ENCODE peak calls at places on chromosomes 4 and X, in seven cellular contexts. One of them, this sample, is unnamed.

GRCh38 chr4:3707423-3708102 is 58.6 kb upstream of the ADRA2C start:
- DNase-seq in BJ: no peak
- DNase-seq in lower lobe of right lung: peak
- DNase-seq in neural crest cell: no peak
- DNase-seq in esophagus squamous epithelium: no peak
- DNase-seq in GM23338: no peak
- DNase-seq in A549: no peak
- DNase-seq in this sample: no peak

GRCh38 chr4:155529197-155529596 is 137.5 kb upstream of the GUCY1A1 start:
- DNase-seq in A549: no peak
- DNase-seq in lower lobe of right lung: no peak
- DNase-seq in esophagus squamous epithelium: no peak
- DNase-seq in BJ: no peak
- DNase-seq in neural crest cell: no peak
- DNase-seq in GM23338: peak
- DNase-seq in this sample: peak

GRCh38 chrX:101164766-101165590 is 54.6 kb upstream of the DRP2 start:
- DNase-seq in BJ: no peak
- DNase-seq in GM23338: no peak
- DNase-seq in lower lobe of right lung: no peak
- DNase-seq in neural crest cell: no peak
- DNase-seq in esophagus squamous epithelium: no peak
- DNase-seq in A549: no peak
- DNase-seq in this sample: no peak

GRCh38 chr4:142169216-142169615 is 532.8 kb downstream of the IL15 start:
- DNase-seq in neural crest cell: no peak
- DNase-seq in lower lobe of right lung: no peak
- DNase-seq in A549: no peak
- DNase-seq in GM23338: no peak
- DNase-seq in BJ: no peak
- DNase-seq in esophagus squamous epithelium: no peak
- DNase-seq in this sample: no peak

GRCh38 chrX:24498975-24499374 is 33.9 kb downstream of the PDK3 start:
- DNase-seq in esophagus squamous epithelium: no peak
- DNase-seq in neural crest cell: no peak
- DNase-seq in GM23338: peak
- DNase-seq in lower lobe of right lung: no peak
- DNase-seq in BJ: no peak
- DNase-seq in A549: peak
- DNase-seq in this sample: no peak

GRCh38 chr4:169385356-169385755 is 114.6 kb upstream of the SH3RF1 start:
- DNase-seq in esophagus squamous epithelium: no peak
- DNase-seq in lower lobe of right lung: no peak
- DNase-seq in GM23338: no peak
- DNase-seq in neural crest cell: no peak
- DNase-seq in BJ: no peak
- DNase-seq in A549: no peak
- DNase-seq in this sample: no peak

GRCh38 chr4:7861440-7861881 is 78.2 kb downstream of the AFAP1 start:
- DNase-seq in esophagus squamous epithelium: no peak
- DNase-seq in BJ: peak
- DNase-seq in A549: no peak
- DNase-seq in neural crest cell: no peak
- DNase-seq in GM23338: peak
- DNase-seq in lower lobe of right lung: no peak
- DNase-seq in this sample: no peak

GRCh38 chr4:25928956-25929336 is 14.9 kb downstream of the SMIM20 start:
- DNase-seq in GM23338: no peak
- DNase-seq in esophagus squamous epithelium: no peak
- DNase-seq in A549: no peak
- DNase-seq in neural crest cell: no peak
- DNase-seq in lower lobe of right lung: no peak
- DNase-seq in BJ: no peak
- DNase-seq in this sample: no peak

GRCh38 chr4:137156054-137156453 is 376.2 kb downstream of the PCDH18 start:
- DNase-seq in BJ: peak
- DNase-seq in lower lobe of right lung: no peak
- DNase-seq in esophagus squamous epithelium: no peak
- DNase-seq in A549: no peak
- DNase-seq in GM23338: no peak
- DNase-seq in neural crest cell: no peak
- DNase-seq in this sample: no peak

GRCh38 chr4:119615068-119615744 is 13.4 kb downstream of the PDE5A start:
- DNase-seq in BJ: no peak
- DNase-seq in esophagus squamous epithelium: no peak
- DNase-seq in lower lobe of right lung: no peak
- DNase-seq in GM23338: no peak
- DNase-seq in A549: no peak
- DNase-seq in neural crest cell: no peak
- DNase-seq in this sample: no peak

GRCh38 chrX:151384807-151385206 is 12.2 kb upstream of the VMA21 start:
- DNase-seq in BJ: no peak
- DNase-seq in A549: no peak
- DNase-seq in GM23338: peak
- DNase-seq in esophagus squamous epithelium: no peak
- DNase-seq in lower lobe of right lung: peak
- DNase-seq in neural crest cell: no peak
- DNase-seq in this sample: no peak

GRCh38 chr4:7926822-7927221 is 12.8 kb downstream of the AFAP1 start:
- DNase-seq in GM23338: no peak
- DNase-seq in lower lobe of right lung: no peak
- DNase-seq in esophagus squamous epithelium: no peak
- DNase-seq in neural crest cell: no peak
- DNase-seq in BJ: no peak
- DNase-seq in A549: no peak
- DNase-seq in this sample: no peak

GRCh38 chr4:98466868-98467599 is 191.4 kb downstream of the TSPAN5 start:
- DNase-seq in A549: no peak
- DNase-seq in esophagus squamous epithelium: no peak
- DNase-seq in lower lobe of right lung: no peak
- DNase-seq in GM23338: no peak
- DNase-seq in BJ: no peak
- DNase-seq in neural crest cell: no peak
- DNase-seq in this sample: no peak

GRCh38 chrX:114465689-114466088 is 118.2 kb upstream of the HTR2C start:
- DNase-seq in A549: no peak
- DNase-seq in neural crest cell: no peak
- DNase-seq in esophagus squamous epithelium: no peak
- DNase-seq in GM23338: peak
- DNase-seq in lower lobe of right lung: no peak
- DNase-seq in BJ: no peak
- DNase-seq in this sample: no peak

GRCh38 chr4:3868841-3869572 is 102.8 kb downstream of the ADRA2C start:
- DNase-seq in GM23338: no peak
- DNase-seq in neural crest cell: no peak
- DNase-seq in A549: no peak
- DNase-seq in BJ: no peak
- DNase-seq in esophagus squamous epithelium: no peak
- DNase-seq in lower lobe of right lung: no peak
- DNase-seq in this sample: no peak

GRCh38 chr4:157304769-157305168 is 84.2 kb downstream of the GRIA2 start:
- DNase-seq in neural crest cell: no peak
- DNase-seq in BJ: no peak
- DNase-seq in A549: no peak
- DNase-seq in esophagus squamous epithelium: no peak
- DNase-seq in GM23338: no peak
- DNase-seq in lower lobe of right lung: no peak
- DNase-seq in this sample: no peak

GRCh38 chr4:37890501-37891220 is at the start of gene TBC1D1:
- DNase-seq in BJ: no peak
- DNase-seq in GM23338: peak
- DNase-seq in lower lobe of right lung: peak
- DNase-seq in neural crest cell: no peak
- DNase-seq in esophagus squamous epithelium: peak
- DNase-seq in A549: no peak
- DNase-seq in this sample: peak

GRCh38 chr4:181078236-181078635 is 1165.0 kb upstream of the TENM3 start:
- DNase-seq in neural crest cell: no peak
- DNase-seq in GM23338: no peak
- DNase-seq in lower lobe of right lung: no peak
- DNase-seq in BJ: no peak
- DNase-seq in esophagus squamous epithelium: no peak
- DNase-seq in A549: no peak
- DNase-seq in this sample: no peak

GRCh38 chr4:98612318-98613250 is 45.8 kb downstream of the TSPAN5 start:
- DNase-seq in lower lobe of right lung: no peak
- DNase-seq in GM23338: peak
- DNase-seq in neural crest cell: no peak
- DNase-seq in BJ: no peak
- DNase-seq in esophagus squamous epithelium: no peak
- DNase-seq in A549: no peak
- DNase-seq in this sample: no peak

GRCh38 chrX:115898382-115899001 is 272.1 kb upstream of the AGTR2 start:
- DNase-seq in A549: no peak
- DNase-seq in esophagus squamous epithelium: no peak
- DNase-seq in GM23338: peak
- DNase-seq in lower lobe of right lung: no peak
- DNase-seq in BJ: no peak
- DNase-seq in neural crest cell: no peak
- DNase-seq in this sample: no peak

GRCh38 chr4:143025111-143025704 is 159.5 kb upstream of the USP38 start:
- DNase-seq in esophagus squamous epithelium: no peak
- DNase-seq in GM23338: peak
- DNase-seq in BJ: peak
- DNase-seq in neural crest cell: no peak
- DNase-seq in lower lobe of right lung: no peak
- DNase-seq in A549: no peak
- DNase-seq in this sample: peak

GRCh38 chrX:21725498-21725897 is 32.4 kb downstream of the SMPX start:
- DNase-seq in A549: peak
- DNase-seq in GM23338: peak
- DNase-seq in esophagus squamous epithelium: no peak
- DNase-seq in lower lobe of right lung: no peak
- DNase-seq in BJ: no peak
- DNase-seq in neural crest cell: no peak
- DNase-seq in this sample: no peak

GRCh38 chr4:141350122-141350904 is 129.6 kb downstream of the ZNF330 start:
- DNase-seq in neural crest cell: no peak
- DNase-seq in lower lobe of right lung: no peak
- DNase-seq in GM23338: no peak
- DNase-seq in A549: peak
- DNase-seq in BJ: peak
- DNase-seq in esophagus squamous epithelium: no peak
- DNase-seq in this sample: peak

GRCh38 chrX:336227-336626 is 17.6 kb upstream of the GTPBP6 start:
- DNase-seq in BJ: no peak
- DNase-seq in esophagus squamous epithelium: no peak
- DNase-seq in lower lobe of right lung: no peak
- DNase-seq in A549: no peak
- DNase-seq in GM23338: no peak
- DNase-seq in neural crest cell: no peak
- DNase-seq in this sample: no peak

GRCh38 chrX:16222123-16222522 is 54.8 kb downstream of the MAGEB17 start:
- DNase-seq in esophagus squamous epithelium: no peak
- DNase-seq in GM23338: no peak
- DNase-seq in A549: no peak
- DNase-seq in BJ: peak
- DNase-seq in neural crest cell: no peak
- DNase-seq in lower lobe of right lung: no peak
- DNase-seq in this sample: no peak

GRCh38 chr4:39353478-39354177 is 12.5 kb downstream of the RFC1 start:
- DNase-seq in neural crest cell: no peak
- DNase-seq in BJ: peak
- DNase-seq in esophagus squamous epithelium: no peak
- DNase-seq in GM23338: no peak
- DNase-seq in lower lobe of right lung: no peak
- DNase-seq in A549: no peak
- DNase-seq in this sample: no peak

GRCh38 chrX:119488749-119489148 is 20.5 kb downstream of the SLC25A5 start:
- DNase-seq in lower lobe of right lung: peak
- DNase-seq in BJ: no peak
- DNase-seq in esophagus squamous epithelium: no peak
- DNase-seq in neural crest cell: peak
- DNase-seq in GM23338: peak
- DNase-seq in A549: no peak
- DNase-seq in this sample: peak

GRCh38 chr4:81676552-81676951 is 204.8 kb upstream of the RASGEF1B start:
- DNase-seq in neural crest cell: no peak
- DNase-seq in lower lobe of right lung: no peak
- DNase-seq in A549: no peak
- DNase-seq in GM23338: no peak
- DNase-seq in esophagus squamous epithelium: no peak
- DNase-seq in BJ: no peak
- DNase-seq in this sample: no peak

GRCh38 chr4:11618666-11619282 is 190.1 kb upstream of the HS3ST1 start:
- DNase-seq in BJ: no peak
- DNase-seq in GM23338: no peak
- DNase-seq in lower lobe of right lung: no peak
- DNase-seq in A549: no peak
- DNase-seq in neural crest cell: no peak
- DNase-seq in esophagus squamous epithelium: no peak
- DNase-seq in this sample: no peak

GRCh38 chrX:28613558-28613957 is 26.3 kb downstream of the IL1RAPL1 start:
- DNase-seq in GM23338: no peak
- DNase-seq in BJ: no peak
- DNase-seq in neural crest cell: no peak
- DNase-seq in lower lobe of right lung: no peak
- DNase-seq in A549: no peak
- DNase-seq in esophagus squamous epithelium: no peak
- DNase-seq in this sample: no peak
- TF ChIP-seq CTCF in GM23338: no peak
- TF ChIP-seq CTCF in BJ: no peak
- TF ChIP-seq CTCF in neural crest cell: no peak
- TF ChIP-seq CTCF in lower lobe of right lung: no peak
- TF ChIP-seq CTCF in A549: no peak
- TF ChIP-seq CTCF in esophagus squamous epithelium: no peak
- TF ChIP-seq CTCF in this sample: no peak

GRCh38 chrX:129939986-129940385 is 34.0 kb downstream of the UTP14A start:
- DNase-seq in neural crest cell: no peak
- DNase-seq in A549: no peak
- DNase-seq in lower lobe of right lung: no peak
- DNase-seq in BJ: no peak
- DNase-seq in esophagus squamous epithelium: no peak
- DNase-seq in GM23338: peak
- DNase-seq in this sample: no peak
- TF ChIP-seq CTCF in neural crest cell: no peak
- TF ChIP-seq CTCF in A549: no peak
- TF ChIP-seq CTCF in lower lobe of right lung: no peak
- TF ChIP-seq CTCF in BJ: no peak
- TF ChIP-seq CTCF in esophagus squamous epithelium: no peak
- TF ChIP-seq CTCF in GM23338: no peak
- TF ChIP-seq CTCF in this sample: no peak

DNA sequence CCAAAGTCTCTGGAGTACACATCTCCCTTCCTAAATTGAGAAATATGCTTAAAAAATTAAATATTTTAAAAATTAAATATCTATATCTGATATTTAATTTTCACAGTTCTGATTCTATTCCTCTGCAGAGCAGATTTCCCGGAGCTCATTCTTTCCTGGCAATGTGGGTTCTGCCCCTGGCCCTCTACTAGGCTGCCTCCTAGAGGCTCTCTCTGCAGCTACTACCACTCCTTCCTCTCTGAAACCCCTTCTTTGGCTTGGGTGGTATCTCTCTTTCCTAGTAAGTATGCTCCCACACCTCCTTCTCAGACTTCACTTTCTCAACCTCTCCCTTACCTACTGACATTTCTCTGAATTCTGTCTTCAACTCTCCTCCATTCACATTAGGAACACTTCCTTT is 45.3 kb downstream of the RPGR start:
- DNase-seq in esophagus squamous epithelium: no peak
- DNase-seq in neural crest cell: no peak
- DNase-seq in lower lobe of right lung: no peak
- DNase-seq in A549: no peak
- DNase-seq in BJ: no peak
- DNase-seq in GM23338: peak
- DNase-seq in this sample: no peak
- TF ChIP-seq CTCF in esophagus squamous epithelium: no peak
- TF ChIP-seq CTCF in neural crest cell: peak
- TF ChIP-seq CTCF in lower lobe of right lung: peak
- TF ChIP-seq CTCF in A549: peak
- TF ChIP-seq CTCF in BJ: peak
- TF ChIP-seq CTCF in GM23338: peak
- TF ChIP-seq CTCF in this sample: no peak

GRCh38 chr4:62531731-62532130 is 1331.6 kb downstream of the ADGRL3 start:
- DNase-seq in neural crest cell: no peak
- DNase-seq in esophagus squamous epithelium: no peak
- DNase-seq in lower lobe of right lung: no peak
- DNase-seq in BJ: no peak
- DNase-seq in A549: no peak
- DNase-seq in GM23338: peak
- DNase-seq in this sample: no peak
- TF ChIP-seq CTCF in neural crest cell: no peak
- TF ChIP-seq CTCF in esophagus squamous epithelium: no peak
- TF ChIP-seq CTCF in lower lobe of right lung: no peak
- TF ChIP-seq CTCF in BJ: no peak
- TF ChIP-seq CTCF in A549: no peak
- TF ChIP-seq CTCF in GM23338: peak
- TF ChIP-seq CTCF in this sample: no peak